ENCODE peak calls at places on chromosomes 11 and 22, in seven cellular contexts. L is Peyer's patch, E is IMR-90, N is fibroblast of mammary gland, Q is lower lobe of right lung, X is Caco-2, B is stomach. S is an unnamed sample.

GRCh38 chr11:44484211-44484610 is 81.3 kb upstream of the CD82 start:
- DNase-seq in L (no peak), B (no peak), Q (no peak), N (peak), E (peak), X (no peak), S (peak)

GRCh38 chr22:19213496-19214473 is 35.2 kb upstream of the SLC25A1 start:
- DNase-seq in B (no peak), E (peak), X (no peak), Q (no peak), L (no peak), N (no peak), S (peak)

GRCh38 chr22:35597692-35598395 is 19.3 kb downstream of the MB start:
- DNase-seq in X (no peak), L (no peak), Q (peak), B (no peak), N (no peak), E (no peak), S (no peak)

GRCh38 chr11:104319396-104319795 is 155.4 kb upstream of the PDGFD start:
- DNase-seq in X (no peak), N (no peak), B (no peak), Q (no peak), L (no peak), E (no peak), S (no peak)

GRCh38 chr22:41478891-41479521 is 10.1 kb downstream of the ACO2 start:
- DNase-seq in E (peak), Q (peak), X (no peak), B (no peak), N (peak), L (no peak), S (peak)

GRCh38 chr11:112724194-112724790 is 236.9 kb upstream of the NCAM1 start:
- DNase-seq in B (no peak), E (no peak), Q (no peak), L (no peak), N (no peak), X (no peak), S (no peak)

GRCh38 chr11:80930038-80930437 is 1489.2 kb upstream of the TENM4 start:
- DNase-seq in N (no peak), L (no peak), E (no peak), X (no peak), Q (no peak), B (no peak), S (no peak)

GRCh38 chr22:27749597-27750225 is 51.8 kb downstream of the MN1 start:
- DNase-seq in X (no peak), N (no peak), E (peak), L (no peak), Q (peak), B (no peak), S (peak)

GRCh38 chr11:88174627-88175003 is 628 bp downstream of the RAB38 start:
- DNase-seq in X (no peak), N (peak), Q (peak), B (peak), E (peak), L (peak), S (peak)

GRCh38 chr22:43520632-43521039 is 108.8 kb downstream of the MPPED1 start:
- DNase-seq in Q (no peak), N (no peak), L (no peak), E (no peak), X (no peak), B (no peak), S (no peak)

GRCh38 chr22:40714514-40714966 is 35.3 kb downstream of the MCHR1 start:
- DNase-seq in E (peak), X (peak), N (peak), Q (no peak), L (no peak), B (no peak), S (peak)

GRCh38 chr11:17526326-17526725 is 17.9 kb downstream of the USH1C start:
- DNase-seq in X (no peak), E (no peak), Q (no peak), N (no peak), L (no peak), B (no peak), S (no peak)

GRCh38 chr11:62603072-62603408 is 1.4 kb upstream of the MTA2 start:
- DNase-seq in X (peak), B (no peak), N (no peak), E (no peak), L (no peak), Q (no peak), S (no peak)

GRCh38 chr11:62601114-62601363 is 626 bp downstream of the MTA2 start:
- DNase-seq in X (no peak), N (no peak), B (peak), E (no peak), L (peak), Q (no peak), S (peak)

GRCh38 chr11:62601364-62602140 is at the start of gene MTA2:
- DNase-seq in E (peak), N (peak), L (peak), B (peak), Q (peak), X (peak), S (peak)

GRCh38 chr11:62603771-62604170 is 2.1 kb upstream of the MTA2 start:
- DNase-seq in Q (no peak), E (no peak), N (no peak), B (no peak), X (no peak), L (no peak), S (no peak)

GRCh38 chr11:62602141-62603071 is 741 bp upstream of the MTA2 start:
- DNase-seq in B (peak), Q (peak), N (peak), L (peak), X (peak), E (peak), S (peak)
- TF ChIP-seq CTCF in B (no peak), Q (no peak), N (no peak), L (no peak), X (no peak), E (no peak), S (no peak)

DNA sequence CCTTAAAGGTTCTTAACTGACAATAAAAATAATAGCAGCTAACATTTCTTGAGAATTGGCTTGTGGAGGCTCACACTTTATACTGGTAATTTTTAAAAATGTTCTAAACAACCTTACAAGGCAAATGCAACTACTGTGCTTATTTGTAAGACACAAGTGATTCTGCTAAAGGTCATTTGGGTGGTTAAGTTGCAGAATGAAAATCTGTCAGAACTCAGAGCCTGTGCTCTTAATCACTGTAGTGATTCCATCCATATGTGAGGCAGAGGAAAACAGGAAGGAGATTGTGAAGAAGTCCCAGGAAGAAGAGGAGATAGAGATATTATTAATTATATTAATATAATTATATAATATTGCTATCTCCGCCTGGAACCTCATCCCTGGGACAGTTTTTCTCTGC is 59.0 kb upstream of the RRAS2 start:
- DNase-seq in E (peak), Q (no peak), N (peak), L (no peak), X (no peak), B (no peak), S (peak)
- H3K4me3 ChIP-seq in E (no peak), Q (no peak), N (no peak), L (no peak), X (no peak), B (no peak), S (no peak)

GRCh38 chr22:31096637-31097274 is 10.6 kb downstream of the SELENOM start:
- DNase-seq in B (no peak), Q (no peak), L (peak), E (no peak), X (no peak), N (no peak), S (no peak)
- TF ChIP-seq CTCF in B (no peak), Q (no peak), L (no peak), E (no peak), X (no peak), N (no peak), S (no peak)

GRCh38 chr11:69966583-69966835 is 111.6 kb upstream of the ANO1 start:
- DNase-seq in B (no peak), Q (no peak), E (no peak), N (no peak), X (no peak), L (no peak), S (no peak)
- H3K4me3 ChIP-seq in B (no peak), Q (no peak), E (no peak), N (no peak), X (peak), L (no peak), S (no peak)

DNA sequence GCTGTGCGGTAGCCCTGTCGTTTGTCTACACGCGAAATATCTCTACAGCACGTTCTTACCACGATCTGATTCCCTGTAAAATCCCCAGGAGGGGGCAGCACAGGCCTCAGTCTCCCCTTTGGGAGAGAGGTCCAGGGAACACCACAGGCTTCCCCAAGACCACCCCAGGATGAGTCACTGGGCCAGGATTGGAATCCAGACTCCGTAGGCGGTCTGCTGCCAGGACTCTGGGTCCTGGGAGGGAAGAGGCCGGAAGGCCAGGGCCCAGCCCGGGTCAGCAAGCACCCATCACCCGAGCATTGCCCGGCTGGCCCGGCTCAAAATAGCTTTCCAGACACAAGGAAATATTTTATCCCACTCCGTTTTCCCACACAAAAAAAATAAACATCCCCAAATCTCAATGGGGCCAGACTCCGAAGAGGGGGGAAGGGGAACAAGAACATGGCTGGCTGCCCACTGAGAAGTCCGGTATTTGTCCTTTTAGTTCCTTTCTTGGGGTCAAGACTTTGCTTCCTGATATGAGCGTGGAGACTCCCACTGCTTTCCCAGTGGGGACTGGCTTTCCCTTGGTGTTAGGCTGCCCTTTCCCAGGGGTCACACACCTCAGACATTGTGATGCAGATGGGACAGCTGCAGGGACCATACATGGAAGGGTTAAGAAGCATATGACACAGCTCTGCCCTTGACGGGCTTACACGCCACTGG is 91.3 kb downstream of the LRRC32 start:
- DNase-seq in L (peak), B (no peak), X (no peak), Q (peak), N (peak), E (no peak), S (no peak)
- TF ChIP-seq CTCF in L (no peak), B (no peak), X (no peak), Q (no peak), N (peak), E (peak), S (no peak)

S was measured in AG10803.